ENCODE peak calls at places on chromosomes 7 and 10, in five cellular contexts. One of them, this sample, is unnamed.

GRCh38 chr7:8963722-8964121 is 530.3 kb downstream of the NXPH1 start:
- DNase-seq in CD8-positive, alpha-beta T cell: no peak
- DNase-seq in naive thymus-derived CD4-positive, alpha-beta T cell: no peak
- DNase-seq in transverse colon: no peak
- DNase-seq in adrenal gland: no peak
- DNase-seq in this sample: no peak

GRCh38 chr7:137685439-137686164 is 161.2 kb downstream of the DGKI start:
- DNase-seq in CD8-positive, alpha-beta T cell: no peak
- DNase-seq in naive thymus-derived CD4-positive, alpha-beta T cell: no peak
- DNase-seq in transverse colon: no peak
- DNase-seq in adrenal gland: no peak
- DNase-seq in this sample: no peak

GRCh38 chr7:369981-370621 is 80.1 kb downstream of the FOXL3 start:
- DNase-seq in CD8-positive, alpha-beta T cell: no peak
- DNase-seq in naive thymus-derived CD4-positive, alpha-beta T cell: no peak
- DNase-seq in transverse colon: peak; percentile 16
- DNase-seq in adrenal gland: no peak
- DNase-seq in this sample: no peak

GRCh38 chr7:47218378-47219176 is 363.3 kb downstream of the TNS3 start:
- DNase-seq in CD8-positive, alpha-beta T cell: no peak
- DNase-seq in naive thymus-derived CD4-positive, alpha-beta T cell: no peak
- DNase-seq in transverse colon: no peak
- DNase-seq in adrenal gland: no peak
- DNase-seq in this sample: no peak

GRCh38 chr10:79399242-79399831 is 46.1 kb downstream of the ZCCHC24 start:
- DNase-seq in CD8-positive, alpha-beta T cell: no peak
- DNase-seq in naive thymus-derived CD4-positive, alpha-beta T cell: no peak
- DNase-seq in transverse colon: peak; percentile 79
- DNase-seq in adrenal gland: peak; percentile 51
- DNase-seq in this sample: peak; percentile 92

GRCh38 chr7:113086928-113087277 is 276 bp upstream of the GPR85 start:
- DNase-seq in CD8-positive, alpha-beta T cell: no peak
- DNase-seq in naive thymus-derived CD4-positive, alpha-beta T cell: no peak
- DNase-seq in transverse colon: no peak
- DNase-seq in adrenal gland: no peak
- DNase-seq in this sample: no peak

GRCh38 chr7:74009719-74010118 is 18.3 kb upstream of the ELN start:
- DNase-seq in CD8-positive, alpha-beta T cell: no peak
- DNase-seq in naive thymus-derived CD4-positive, alpha-beta T cell: no peak
- DNase-seq in transverse colon: no peak
- DNase-seq in adrenal gland: no peak
- DNase-seq in this sample: no peak

GRCh38 chr7:42152353-42153205 is 84.4 kb downstream of the GLI3 start:
- DNase-seq in CD8-positive, alpha-beta T cell: no peak
- DNase-seq in naive thymus-derived CD4-positive, alpha-beta T cell: no peak
- DNase-seq in transverse colon: no peak
- DNase-seq in adrenal gland: no peak
- DNase-seq in this sample: no peak

GRCh38 chr10:77416327-77417135 is 221.1 kb downstream of the KCNMA1 start:
- DNase-seq in CD8-positive, alpha-beta T cell: no peak
- DNase-seq in naive thymus-derived CD4-positive, alpha-beta T cell: no peak
- DNase-seq in transverse colon: no peak
- DNase-seq in adrenal gland: no peak
- DNase-seq in this sample: peak; percentile 63

GRCh38 chr7:55438765-55439525 is 73.8 kb downstream of the LANCL2 start:
- DNase-seq in CD8-positive, alpha-beta T cell: no peak
- DNase-seq in naive thymus-derived CD4-positive, alpha-beta T cell: no peak
- DNase-seq in transverse colon: peak; percentile 79
- DNase-seq in adrenal gland: no peak
- DNase-seq in this sample: no peak

GRCh38 chr7:1667566-1668485 is 2.3 kb upstream of the ELFN1 start:
- DNase-seq in CD8-positive, alpha-beta T cell: no peak
- DNase-seq in naive thymus-derived CD4-positive, alpha-beta T cell: no peak
- DNase-seq in transverse colon: no peak
- DNase-seq in adrenal gland: no peak
- DNase-seq in this sample: no peak

GRCh38 chr10:132375116-132375794 is 21.7 kb upstream of the PWWP2B start:
- DNase-seq in CD8-positive, alpha-beta T cell: no peak
- DNase-seq in naive thymus-derived CD4-positive, alpha-beta T cell: no peak
- DNase-seq in transverse colon: peak; percentile 5
- DNase-seq in adrenal gland: no peak
- DNase-seq in this sample: no peak

GRCh38 chr10:121154846-121155245 is 303.7 kb downstream of the WDR11 start:
- DNase-seq in CD8-positive, alpha-beta T cell: no peak
- DNase-seq in naive thymus-derived CD4-positive, alpha-beta T cell: no peak
- DNase-seq in transverse colon: peak; percentile 15
- DNase-seq in adrenal gland: no peak
- DNase-seq in this sample: no peak

GRCh38 chr10:101397140-101397539 is 43.2 kb downstream of the BTRC start:
- DNase-seq in CD8-positive, alpha-beta T cell: peak; percentile 16
- DNase-seq in naive thymus-derived CD4-positive, alpha-beta T cell: peak; percentile 65
- DNase-seq in transverse colon: no peak
- DNase-seq in adrenal gland: no peak
- DNase-seq in this sample: peak; percentile 26

GRCh38 chr7:2843711-2844152 is 376 bp downstream of the GNA12 start:
- DNase-seq in CD8-positive, alpha-beta T cell: no peak
- DNase-seq in naive thymus-derived CD4-positive, alpha-beta T cell: peak; percentile 13
- DNase-seq in transverse colon: peak; percentile 48
- DNase-seq in adrenal gland: peak; percentile 45
- DNase-seq in this sample: no peak

GRCh38 chr7:148501707-148502139 is 88.8 kb upstream of the C7orf33 start:
- DNase-seq in CD8-positive, alpha-beta T cell: no peak
- DNase-seq in naive thymus-derived CD4-positive, alpha-beta T cell: no peak
- DNase-seq in transverse colon: peak; percentile 40
- DNase-seq in adrenal gland: no peak
- DNase-seq in this sample: no peak

GRCh38 chr7:19235680-19236079 is 90.5 kb upstream of the FERD3L start:
- DNase-seq in CD8-positive, alpha-beta T cell: no peak
- DNase-seq in naive thymus-derived CD4-positive, alpha-beta T cell: no peak
- DNase-seq in transverse colon: no peak
- DNase-seq in adrenal gland: no peak
- DNase-seq in this sample: no peak

GRCh38 chr10:90930070-90930837 is 9.4 kb upstream of the ANKRD1 start:
- DNase-seq in CD8-positive, alpha-beta T cell: no peak
- DNase-seq in naive thymus-derived CD4-positive, alpha-beta T cell: no peak
- DNase-seq in transverse colon: no peak
- DNase-seq in adrenal gland: no peak
- DNase-seq in this sample: peak; percentile 42

GRCh38 chr10:71408436-71409225 is 11.9 kb downstream of the CDH23 start:
- DNase-seq in CD8-positive, alpha-beta T cell: no peak
- DNase-seq in naive thymus-derived CD4-positive, alpha-beta T cell: no peak
- DNase-seq in transverse colon: no peak
- DNase-seq in adrenal gland: no peak
- DNase-seq in this sample: no peak

GRCh38 chr10:5641501-5641900 is 24.9 kb downstream of the ASB13 start:
- DNase-seq in CD8-positive, alpha-beta T cell: no peak
- DNase-seq in naive thymus-derived CD4-positive, alpha-beta T cell: no peak
- DNase-seq in transverse colon: no peak
- DNase-seq in adrenal gland: no peak
- DNase-seq in this sample: no peak

GRCh38 chr10:33087142-33087541 is 129.1 kb upstream of the ITGB1 start:
- DNase-seq in CD8-positive, alpha-beta T cell: no peak
- DNase-seq in naive thymus-derived CD4-positive, alpha-beta T cell: no peak
- DNase-seq in transverse colon: no peak
- DNase-seq in adrenal gland: no peak
- DNase-seq in this sample: no peak

GRCh38 chr7:46173526-46174191 is 252.6 kb upstream of the IGFBP3 start:
- DNase-seq in CD8-positive, alpha-beta T cell: no peak
- DNase-seq in naive thymus-derived CD4-positive, alpha-beta T cell: no peak
- DNase-seq in transverse colon: no peak
- DNase-seq in adrenal gland: no peak
- DNase-seq in this sample: no peak

GRCh38 chr10:105063796-105064195 is 422.7 kb downstream of the SORCS3 start:
- DNase-seq in CD8-positive, alpha-beta T cell: no peak
- DNase-seq in naive thymus-derived CD4-positive, alpha-beta T cell: no peak
- DNase-seq in transverse colon: peak; percentile 31
- DNase-seq in adrenal gland: no peak
- DNase-seq in this sample: no peak

GRCh38 chr10:124619195-124619594 is 125.0 kb downstream of the FAM53B start:
- DNase-seq in CD8-positive, alpha-beta T cell: no peak
- DNase-seq in naive thymus-derived CD4-positive, alpha-beta T cell: no peak
- DNase-seq in transverse colon: no peak
- DNase-seq in adrenal gland: no peak
- DNase-seq in this sample: no peak

GRCh38 chr10:24396396-24396795 is 187.5 kb downstream of the KIAA1217 start:
- DNase-seq in CD8-positive, alpha-beta T cell: no peak
- DNase-seq in naive thymus-derived CD4-positive, alpha-beta T cell: no peak
- DNase-seq in transverse colon: no peak
- DNase-seq in adrenal gland: no peak
- DNase-seq in this sample: no peak

GRCh38 chr7:42244828-42245227 is 7.8 kb upstream of the GLI3 start:
- DNase-seq in CD8-positive, alpha-beta T cell: no peak
- DNase-seq in naive thymus-derived CD4-positive, alpha-beta T cell: no peak
- DNase-seq in transverse colon: no peak
- DNase-seq in adrenal gland: no peak
- DNase-seq in this sample: no peak

GRCh38 chr10:68461032-68461431 is 10.7 kb downstream of the DNA2 start:
- DNase-seq in CD8-positive, alpha-beta T cell: no peak
- DNase-seq in naive thymus-derived CD4-positive, alpha-beta T cell: no peak
- DNase-seq in transverse colon: no peak
- DNase-seq in adrenal gland: no peak
- DNase-seq in this sample: no peak

GRCh38 chr10:68462536-68462935 is 9.2 kb downstream of the DNA2 start:
- DNase-seq in CD8-positive, alpha-beta T cell: no peak
- DNase-seq in naive thymus-derived CD4-positive, alpha-beta T cell: no peak
- DNase-seq in transverse colon: no peak
- DNase-seq in adrenal gland: no peak
- DNase-seq in this sample: no peak

DNA sequence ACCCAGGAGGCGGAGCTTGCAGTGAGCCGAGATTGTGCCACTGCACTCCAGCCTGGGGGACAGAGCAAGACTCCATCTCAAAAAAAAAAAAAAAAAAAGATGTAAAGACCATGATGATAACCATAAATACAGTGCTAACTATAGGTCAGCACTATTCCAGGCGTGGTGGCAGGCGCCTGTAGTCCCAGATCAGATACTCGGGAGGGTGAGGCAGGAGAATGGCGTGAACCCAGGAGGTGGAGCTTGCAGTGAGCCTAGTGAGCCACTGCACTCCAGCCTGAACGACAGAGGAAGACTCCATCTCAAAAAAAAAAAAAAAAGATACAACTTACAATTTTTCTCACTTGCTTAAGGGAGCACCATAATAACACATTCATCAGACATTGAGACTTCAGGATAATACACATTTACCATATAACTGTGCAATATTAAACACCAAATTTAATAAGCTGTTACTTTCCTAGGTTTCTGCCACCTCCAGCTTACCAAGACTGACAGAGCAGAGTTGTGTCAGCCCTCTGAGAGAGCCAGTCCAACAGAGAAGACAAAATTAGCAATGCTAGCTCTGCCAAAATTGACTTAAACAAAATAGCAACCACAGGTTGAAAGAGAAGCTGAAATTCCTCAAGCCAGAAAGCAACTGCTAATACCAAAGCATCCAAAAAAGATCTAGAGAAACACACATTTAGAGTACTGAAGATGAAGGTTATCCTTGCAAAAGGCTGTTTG is 8.2 kb downstream of the DNA2 start:
- DNase-seq in CD8-positive, alpha-beta T cell: no peak
- DNase-seq in naive thymus-derived CD4-positive, alpha-beta T cell: no peak
- DNase-seq in transverse colon: no peak
- DNase-seq in adrenal gland: no peak
- DNase-seq in this sample: no peak
- H3K4me3 ChIP-seq in CD8-positive, alpha-beta T cell: no peak overlapping the region
- H3K4me3 ChIP-seq in naive thymus-derived CD4-positive, alpha-beta T cell: no peak overlapping the region
- H3K4me3 ChIP-seq in transverse colon: no peak overlapping the region
- H3K4me3 ChIP-seq in adrenal gland: no peak overlapping the region
- H3K4me3 ChIP-seq in this sample: no peak overlapping the region

DNA sequence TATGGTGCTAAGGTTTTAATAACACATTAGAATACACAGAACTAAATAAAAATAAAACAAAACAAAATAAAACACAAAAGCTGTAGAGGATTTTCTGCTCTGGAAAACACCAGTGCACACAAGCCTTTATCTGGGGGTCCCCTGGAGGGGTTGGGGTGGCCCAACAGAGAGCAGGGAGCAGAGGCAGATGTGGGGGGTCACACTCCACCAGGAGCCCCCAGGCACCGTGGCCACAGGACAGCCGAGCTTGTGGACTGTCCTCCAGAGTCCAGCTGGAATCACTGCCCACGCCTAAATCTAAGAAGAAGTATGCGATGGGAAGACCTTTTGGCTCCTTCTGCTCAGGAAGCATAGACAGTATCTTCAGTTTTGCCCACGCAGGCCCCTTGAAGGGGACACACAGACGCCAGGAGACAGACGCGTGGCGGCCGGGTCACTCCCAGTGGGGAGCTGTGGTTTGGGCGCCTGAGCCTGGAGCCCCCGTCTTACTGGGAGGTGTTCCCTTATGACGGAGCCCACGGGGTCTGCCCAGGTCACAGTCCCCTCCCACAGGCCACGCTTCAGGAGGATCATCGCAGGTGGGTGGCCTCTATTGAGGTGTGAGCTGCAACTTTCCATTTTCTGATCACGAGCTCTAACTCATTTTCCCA is 595.0 kb downstream of the PTPRN2 start:
- DNase-seq in CD8-positive, alpha-beta T cell: no peak
- DNase-seq in naive thymus-derived CD4-positive, alpha-beta T cell: no peak
- DNase-seq in transverse colon: no peak
- DNase-seq in adrenal gland: no peak
- DNase-seq in this sample: no peak
- H3K9me3 ChIP-seq in CD8-positive, alpha-beta T cell: no peaks in the 10 kb centered on the region
- H3K9me3 ChIP-seq in naive thymus-derived CD4-positive, alpha-beta T cell: no peaks in the 10 kb centered on the region
- H3K9me3 ChIP-seq in transverse colon: no peaks in the 10 kb centered on the region
- H3K9me3 ChIP-seq in adrenal gland: no peaks in the 10 kb centered on the region
- H3K9me3 ChIP-seq in this sample: peaks cover 92% of the 10 kb centered on the region

DNA sequence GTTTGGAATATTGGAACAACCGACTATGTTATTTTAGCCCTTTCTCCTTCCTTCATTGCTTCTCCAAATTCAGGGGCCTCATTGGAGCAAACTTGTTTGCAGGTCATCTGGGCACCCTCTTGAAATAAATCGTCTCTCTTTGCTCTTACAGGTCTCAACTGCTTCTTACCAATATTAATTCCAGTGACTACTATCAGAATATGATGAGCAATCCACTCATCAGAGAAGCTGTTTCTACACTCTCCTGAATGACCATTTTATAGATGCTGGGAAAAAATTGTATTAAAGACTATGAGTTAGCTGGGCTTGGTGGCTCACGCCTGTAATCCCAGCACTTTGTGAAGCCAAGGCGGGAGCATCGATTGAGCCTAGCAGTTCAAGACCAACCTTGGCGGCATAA is 12.5 kb upstream of the HNRNPF start:
- DNase-seq in CD8-positive, alpha-beta T cell: no peak
- DNase-seq in naive thymus-derived CD4-positive, alpha-beta T cell: no peak
- DNase-seq in transverse colon: no peak
- DNase-seq in adrenal gland: no peak
- DNase-seq in this sample: no peak
- H3K4me3 ChIP-seq in CD8-positive, alpha-beta T cell: no peak overlapping the region
- H3K4me3 ChIP-seq in naive thymus-derived CD4-positive, alpha-beta T cell: no peak overlapping the region
- H3K4me3 ChIP-seq in transverse colon: peak overlapping the region; percentile 64
- H3K4me3 ChIP-seq in adrenal gland: peak overlapping the region; percentile 84
- H3K4me3 ChIP-seq in this sample: no peak overlapping the region

DNA sequence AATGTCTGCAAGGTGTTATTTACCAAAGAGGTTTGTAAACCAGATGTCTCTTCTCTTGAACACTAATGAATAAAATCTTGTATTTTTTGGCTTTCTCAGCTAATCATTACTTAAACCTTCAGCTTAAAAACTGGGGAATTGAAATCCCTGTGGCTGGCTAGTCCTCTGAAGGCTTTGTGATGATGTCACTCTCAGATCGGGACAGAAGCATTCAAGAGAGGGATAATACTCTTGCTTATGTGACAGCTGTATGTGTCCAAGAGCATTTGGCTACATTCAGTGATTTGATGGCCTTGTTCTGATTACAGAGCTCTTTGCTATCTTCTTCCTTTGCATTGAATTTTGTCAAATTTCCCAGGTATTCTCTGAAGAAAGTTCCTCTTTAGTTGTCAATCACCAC is 130.4 kb downstream of the BICC1 start:
- DNase-seq in CD8-positive, alpha-beta T cell: no peak
- DNase-seq in naive thymus-derived CD4-positive, alpha-beta T cell: no peak
- DNase-seq in transverse colon: no peak
- DNase-seq in adrenal gland: no peak
- DNase-seq in this sample: no peak
- H3K9me3 ChIP-seq in CD8-positive, alpha-beta T cell: no peaks in the 10 kb centered on the region
- H3K9me3 ChIP-seq in naive thymus-derived CD4-positive, alpha-beta T cell: no peaks in the 10 kb centered on the region
- H3K9me3 ChIP-seq in transverse colon: no peaks in the 10 kb centered on the region
- H3K9me3 ChIP-seq in adrenal gland: no peaks in the 10 kb centered on the region
- H3K9me3 ChIP-seq in this sample: no peaks in the 10 kb centered on the region

This sample was measured in AG04450.